ENCODE peak calls at places on chromosomes 3 and 15, in nine cellular contexts. F is WERI-Rb-1; I is AG10803; Z is osteocyte; M is mesothelial cell of epicardium; K is hepatocyte; U is T-cell; X is ACHN; N is activated CD8-positive, alpha-beta memory T cell treated with anti-CD3 and anti-CD28 coated beads for 48 hours. E is an unnamed sample.

GRCh38 chr15:41876689-41877088 is 17.2 kb downstream of the SPTBN5 start:
- DNase-seq in K (no peak), I (no peak), Z (no peak), F (no peak), X (no peak), U (no peak), N (no peak), M (no peak), E (peak; percentile 54)

GRCh38 chr15:83978588-83978987 is 257.0 kb upstream of the GOLGA6L4 start:
- DNase-seq in M (no peak), I (no peak), K (no peak), Z (no peak), U (no peak), F (no peak), N (no peak), X (no peak), E (no peak)

GRCh38 chr3:79766474-79767193 is 1.2 kb downstream of the ROBO1 start:
- DNase-seq in M (no peak), Z (no peak), N (no peak), K (peak; percentile 28), U (no peak), F (no peak), I (no peak), X (no peak), E (no peak)

GRCh38 chr15:67838789-67839332 is 984 bp downstream of the RNU6-1 start:
- DNase-seq in K (peak; percentile 85), X (no peak), I (peak; percentile 35), M (peak; percentile 69), U (no peak), F (peak; percentile 35), N (no peak), Z (no peak), E (peak; percentile 86)

GRCh38 chr3:108388136-108389132 is 92.1 kb downstream of the HHLA2 start:
- DNase-seq in U (no peak), N (no peak), M (no peak), K (no peak), F (no peak), Z (no peak), X (no peak), I (no peak), E (no peak)

GRCh38 chr15:73984208-73984979 is 7.7 kb downstream of the STOML1 start:
- DNase-seq in F (no peak), N (no peak), I (no peak), X (no peak), M (no peak), U (no peak), Z (no peak), K (no peak), E (no peak)

GRCh38 chr3:142705256-142705655 is 18.6 kb upstream of the TRPC1 start:
- DNase-seq in Z (no peak), X (no peak), N (no peak), M (no peak), U (no peak), K (no peak), I (no peak), F (no peak), E (no peak)

GRCh38 chr3:107525954-107526305 is 3.2 kb downstream of the BBX start:
- DNase-seq in N (no peak), Z (no peak), K (no peak), M (no peak), I (no peak), U (no peak), X (no peak), F (no peak), E (no peak)

GRCh38 chr3:37072892-37073291 is 79.6 kb downstream of the MLH1 start:
- DNase-seq in U (no peak), Z (no peak), F (no peak), I (peak; percentile 67), N (no peak), X (no peak), K (peak; percentile 13), M (no peak), E (no peak)

GRCh38 chr3:100650651-100651611 is 41.5 kb downstream of the ADGRG7 start:
- DNase-seq in F (no peak), I (peak; percentile 72), N (no peak), M (no peak), K (no peak), X (peak; percentile 39), U (peak; percentile 24), Z (no peak), E (no peak)

GRCh38 chr3:140050977-140051957 is 116.3 kb downstream of the CLSTN2 start:
- DNase-seq in Z (no peak), U (no peak), X (no peak), N (no peak), I (no peak), F (peak; percentile 71), K (no peak), M (no peak), E (no peak)

GRCh38 chr3:184031187-184031792 is at the start of gene HTR3D:
- DNase-seq in Z (no peak), U (no peak), I (no peak), F (no peak), N (no peak), M (no peak), K (no peak), X (peak; percentile 81), E (no peak)

GRCh38 chr3:31377045-31377642 is 155.6 kb upstream of the STT3B start:
- DNase-seq in I (peak; percentile 50), N (no peak), U (peak; percentile 3), M (no peak), F (no peak), K (peak; percentile 82), X (peak; percentile 51), Z (no peak), E (peak; percentile 65)

GRCh38 chr15:67035886-67036285 is 29.5 kb upstream of the SMAD3 start:
- DNase-seq in M (no peak), Z (no peak), N (no peak), I (peak; percentile 83), F (no peak), K (no peak), U (no peak), X (no peak), E (no peak)

GRCh38 chr15:82849556-82850241 is 40.3 kb downstream of the WHAMM start:
- DNase-seq in N (no peak), U (peak; percentile 49), Z (peak; percentile 73), K (peak; percentile 88), M (peak; percentile 47), X (peak; percentile 82), F (peak; percentile 90), I (peak; percentile 89), E (peak; percentile 88)

GRCh38 chr3:195853930-195854478 is 42.3 kb upstream of the MUC4 start:
- DNase-seq in I (no peak), X (no peak), M (no peak), Z (no peak), K (no peak), U (no peak), N (no peak), F (no peak), E (peak; percentile 33)

GRCh38 chr15:83278191-83278590 is 6.3 kb downstream of the BNC1 start:
- DNase-seq in M (no peak), N (no peak), U (no peak), Z (no peak), I (peak; percentile 85), F (no peak), X (no peak), K (no peak), E (no peak)

GRCh38 chr15:39204031-39204430 is 376.8 kb upstream of the THBS1 start:
- DNase-seq in I (peak; percentile 67), F (no peak), N (no peak), Z (no peak), K (no peak), X (no peak), U (no peak), M (no peak), E (no peak)

GRCh38 chr15:101497484-101498034 is 8.1 kb upstream of the PCSK6 start:
- DNase-seq in X (no peak), U (no peak), Z (peak; percentile 67), F (no peak), N (no peak), K (peak; percentile 72), I (no peak), M (no peak), E (no peak)

GRCh38 chr3:106208979-106209378 is 340.2 kb upstream of the CBLB start:
- DNase-seq in F (no peak), N (no peak), I (peak; percentile 33), U (no peak), Z (no peak), K (no peak), X (peak; percentile 1), M (no peak), E (no peak)

GRCh38 chr3:67976683-67977082 is 322.3 kb upstream of the SUCLG2 start:
- DNase-seq in I (no peak), N (no peak), F (no peak), K (no peak), U (no peak), M (no peak), Z (no peak), X (no peak), E (no peak)

GRCh38 chr3:155386817-155387403 is 93.4 kb upstream of the STRIT1 start:
- DNase-seq in F (no peak), K (no peak), X (no peak), U (no peak), I (no peak), M (no peak), Z (no peak), N (no peak), E (no peak)

GRCh38 chr15:84780492-84780891 is 32.1 kb downstream of the ZNF592 start:
- DNase-seq in Z (no peak), M (no peak), I (no peak), N (no peak), F (no peak), X (no peak), K (no peak), U (no peak), E (no peak)

GRCh38 chr3:170418422-170419300 is at the start of gene CLDN11:
- DNase-seq in F (peak; percentile 65), I (peak; percentile 71), K (peak; percentile 53), X (peak; percentile 66), Z (no peak), M (no peak), U (no peak), N (no peak), E (peak; percentile 90)

GRCh38 chr3:187974857-187975257 is 179.1 kb upstream of the LPP start:
- DNase-seq in F (no peak), X (no peak), K (no peak), N (no peak), M (no peak), I (no peak), U (no peak), Z (no peak), E (no peak)